ENCODE peak calls at places on chromosomes 11 and 22, in eight cellular contexts. W is Calu3; U is IMR-90; D is NCI-H345; R is fibroblast of lung; V is cardiac fibroblast; Y is stimulated activated CD8-positive, alpha-beta memory T cell treated with anti-CD3 and anti-CD28 coated beads, Interleukin-7, amount 100 ng/mL, for 1 hour; M is H54. B is an unnamed sample.

GRCh38 chr11:299081-299891 is at the start of gene IFITM5:
- DNase-seq in W (no peak), U (no peak), D (no peak), R (no peak), V (no peak), Y (no peak), M (no peak), B (no peak)

GRCh38 chr11:12802418-12803085 is 128.3 kb downstream of the TEAD1 start:
- DNase-seq in W (peak), U (peak), D (peak), R (peak), V (peak), Y (no peak), M (no peak), B (no peak)

GRCh38 chr11:132422725-132423124 is 1052.3 kb downstream of the NTM start:
- DNase-seq in W (no peak), U (no peak), D (peak), R (no peak), V (no peak), Y (no peak), M (no peak), B (no peak)

GRCh38 chr22:35637943-35638342 is 10.3 kb upstream of the APOL6 start:
- DNase-seq in W (no peak), U (peak), D (no peak), R (peak), V (peak), Y (no peak), M (no peak), B (no peak)

GRCh38 chr11:67111261-67111660 is 7.8 kb upstream of the KDM2A start:
- DNase-seq in W (no peak), U (peak), D (no peak), R (peak), V (peak), Y (no peak), M (no peak), B (no peak)

GRCh38 chr11:853682-854448 is 11.2 kb downstream of the TSPAN4 start:
- DNase-seq in W (no peak), U (no peak), D (no peak), R (no peak), V (no peak), Y (no peak), M (no peak), B (no peak)

GRCh38 chr11:29256580-29256979 is 760.2 kb downstream of the KCNA4 start:
- DNase-seq in W (no peak), U (no peak), D (no peak), R (no peak), V (no peak), Y (no peak), M (no peak), B (no peak)

GRCh38 chr11:69442807-69443137 is 38.7 kb upstream of the LINC01488 start:
- DNase-seq in W (peak), U (peak), D (no peak), R (peak), V (no peak), Y (no peak), M (no peak), B (no peak)

GRCh38 chr22:46525681-46526483 is 11.5 kb downstream of the CELSR1 start:
- DNase-seq in W (no peak), U (no peak), D (no peak), R (no peak), V (no peak), Y (no peak), M (no peak), B (no peak)

GRCh38 chr11:11078344-11078743 is 220.5 kb upstream of the ZBED5 start:
- DNase-seq in W (no peak), U (peak), D (no peak), R (peak), V (peak), Y (no peak), M (no peak), B (no peak)

GRCh38 chr22:45242778-45243191 is 2.1 kb upstream of the KIAA0930 start:
- DNase-seq in W (peak), U (no peak), D (peak), R (no peak), V (peak), Y (no peak), M (no peak), B (peak)

GRCh38 chr11:92249156-92249753 is 24.6 kb downstream of the FAT3 start:
- DNase-seq in W (no peak), U (no peak), D (no peak), R (no peak), V (no peak), Y (no peak), M (no peak), B (no peak)

GRCh38 chr11:65309006-65309405 is 5.7 kb upstream of the CDC42EP2 start:
- DNase-seq in W (no peak), U (no peak), D (no peak), R (no peak), V (no peak), Y (no peak), M (no peak), B (no peak)

GRCh38 chr11:93117578-93117964 is 80.2 kb downstream of the SLC36A4 start:
- DNase-seq in W (no peak), U (no peak), D (no peak), R (no peak), V (no peak), Y (no peak), M (no peak), B (no peak)

GRCh38 chr11:124865902-124866851 is 945 bp downstream of the ROBO3 start:
- DNase-seq in W (peak), U (peak), D (peak), R (peak), V (peak), Y (no peak), M (no peak), B (peak)

GRCh38 chr11:128153697-128154048 is 433.7 kb downstream of the ETS1 start:
- DNase-seq in W (no peak), U (no peak), D (no peak), R (no peak), V (peak), Y (no peak), M (no peak), B (no peak)

GRCh38 chr11:8273281-8273680 is 9.6 kb upstream of the LMO1 start:
- DNase-seq in W (no peak), U (peak), D (no peak), R (peak), V (peak), Y (no peak), M (peak), B (no peak)

GRCh38 chr22:47128216-47129215 is 366.1 kb downstream of the TBC1D22A start:
- DNase-seq in W (no peak), U (no peak), D (no peak), R (no peak), V (no peak), Y (no peak), M (no peak), B (no peak)

GRCh38 chr11:130636672-130637463 is 188.4 kb downstream of the ADAMTS15 start:
- DNase-seq in W (peak), U (peak), D (no peak), R (peak), V (peak), Y (no peak), M (no peak), B (no peak)

GRCh38 chr11:128483211-128483788 is 104.1 kb downstream of the ETS1 start:
- DNase-seq in W (no peak), U (no peak), D (no peak), R (no peak), V (no peak), Y (no peak), M (no peak), B (no peak)

GRCh38 chr11:93492464-93493251 is 50.5 kb downstream of the SMCO4 start:
- DNase-seq in W (no peak), U (no peak), D (no peak), R (no peak), V (no peak), Y (no peak), M (no peak), B (no peak)

GRCh38 chr22:50713008-50713385 is 25.0 kb upstream of the ACR start:
- DNase-seq in W (no peak), U (no peak), D (no peak), R (no peak), V (no peak), Y (no peak), M (no peak), B (no peak)

GRCh38 chr22:27857441-27857840 is 55.9 kb upstream of the MN1 start:
- DNase-seq in W (no peak), U (peak), D (no peak), R (peak), V (no peak), Y (no peak), M (no peak), B (no peak)

GRCh38 chr11:85694385-85694980 is 8.5 kb upstream of the CCDC89 start:
- DNase-seq in W (peak), U (peak), D (peak), R (peak), V (peak), Y (no peak), M (no peak), B (no peak)

GRCh38 chr11:61106296-61106695 is 4.0 kb downstream of the CD5 start:
- DNase-seq in W (no peak), U (no peak), D (no peak), R (no peak), V (no peak), Y (no peak), M (no peak), B (no peak)

GRCh38 chr22:36027579-36027959 is 1.1 kb downstream of the RBFOX2 start:
- DNase-seq in W (no peak), U (no peak), D (peak), R (no peak), V (peak), Y (no peak), M (no peak), B (no peak)

GRCh38 chr11:35752115-35752514 is 89.5 kb downstream of the TRIM44 start:
- DNase-seq in W (no peak), U (peak), D (no peak), R (no peak), V (peak), Y (no peak), M (no peak), B (no peak)

GRCh38 chr11:76603202-76603601 is 67.3 kb downstream of the LRRC32 start:
- DNase-seq in W (no peak), U (no peak), D (no peak), R (no peak), V (no peak), Y (no peak), M (no peak), B (no peak)

GRCh38 chr11:47918882-47919495 is 61.4 kb upstream of the PTPRJ start:
- DNase-seq in W (no peak), U (peak), D (no peak), R (peak), V (peak), Y (no peak), M (peak), B (no peak)

GRCh38 chr11:119592642-119593041 is 136.4 kb downstream of the NECTIN1 start:
- DNase-seq in W (no peak), U (no peak), D (no peak), R (peak), V (peak), Y (no peak), M (no peak), B (no peak)

GRCh38 chr11:12808519-12808918 is 134.3 kb downstream of the TEAD1 start:
- DNase-seq in W (no peak), U (peak), D (no peak), R (peak), V (peak), Y (no peak), M (peak), B (no peak)

GRCh38 chr11:66820381-66820780 is 22.9 kb upstream of the RCE1 start:
- DNase-seq in W (no peak), U (no peak), D (no peak), R (no peak), V (no peak), Y (no peak), M (no peak), B (no peak)

GRCh38 chr11:16191852-16192240 is 164.5 kb downstream of the SOX6 start:
- DNase-seq in W (no peak), U (no peak), D (no peak), R (no peak), V (no peak), Y (no peak), M (no peak), B (peak)